ENCODE peak calls at places on chromosome 13, in six cellular contexts. K, I, R, W, M and T are unnamed samples.

GRCh38 chr13:110533771-110534670 is 27.5 kb downstream of the RAB20 start:
- DNase-seq in W (no peak), I (no peak), R (no peak), M (no peak), K (no peak), T (no peak)

GRCh38 chr13:24511019-24511823 is 1.4 kb downstream of the PARP4 start:
- DNase-seq in I (peak; percentile 15), R (peak; percentile 71), M (peak; percentile 86), W (peak; percentile 61), K (peak; percentile 91), T (peak; percentile 87)

GRCh38 chr13:40786568-40786996 is 2.8 kb upstream of the SLC25A15 start:
- DNase-seq in M (peak; percentile 71), K (peak; percentile 73), R (no peak), I (no peak), W (no peak), T (no peak)

GRCh38 chr13:87677334-87678234 is 6.4 kb downstream of the SLITRK5 start:
- DNase-seq in R (peak; percentile 10), W (no peak), K (peak; percentile 13), M (no peak), I (peak; percentile 71), T (no peak)

GRCh38 chr13:39847336-39847735 is 191.9 kb downstream of the COG6 start:
- DNase-seq in I (no peak), R (no peak), M (no peak), K (no peak), W (no peak), T (no peak)

GRCh38 chr13:42486711-42487198 is 87.2 kb upstream of the TNFSF11 start:
- DNase-seq in M (peak; percentile 93), I (no peak), K (no peak), R (no peak), W (peak; percentile 31), T (peak; percentile 55)

GRCh38 chr13:37485766-37486165 is 112.8 kb downstream of the POSTN start:
- DNase-seq in M (peak; percentile 64), R (no peak), I (no peak), K (no peak), W (no peak), T (no peak)

GRCh38 chr13:74562381-74562780 is 428.2 kb upstream of the KLF12 start:
- DNase-seq in M (peak; percentile 51), W (peak; percentile 13), K (no peak), R (no peak), I (no peak), T (peak; percentile 27)

GRCh38 chr13:62483774-62484173 is 1068.1 kb upstream of the PCDH20 start:
- DNase-seq in M (no peak), R (no peak), K (no peak), I (no peak), W (no peak), T (no peak)

GRCh38 chr13:50277127-50277526 is 261.9 kb downstream of the KCNRG start:
- DNase-seq in M (no peak), I (no peak), W (no peak), R (no peak), K (no peak), T (no peak)

GRCh38 chr13:45167611-45168554 is 33.0 kb downstream of the KCTD4 start:
- DNase-seq in M (peak; percentile 38), W (no peak), I (peak; percentile 86), K (no peak), R (no peak), T (no peak)

GRCh38 chr13:102187313-102187712 is 214.5 kb downstream of the FGF14 start:
- DNase-seq in W (no peak), R (no peak), M (no peak), I (no peak), K (no peak), T (no peak)

GRCh38 chr13:31101511-31102170 is 60.1 kb downstream of the HSPH1 start:
- DNase-seq in M (no peak), W (no peak), K (no peak), R (no peak), I (no peak), T (peak; percentile 5)

GRCh38 chr13:27952931-27953670 is 16.0 kb downstream of the CDX2 start:
- DNase-seq in R (peak; percentile 28), W (no peak), M (no peak), I (no peak), K (peak; percentile 33), T (no peak)

GRCh38 chr13:94309997-94310842 is 169.3 kb downstream of the DCT start:
- DNase-seq in R (no peak), W (peak; percentile 49), M (peak; percentile 94), I (no peak), K (no peak), T (peak; percentile 82)

GRCh38 chr13:93862259-93862658 is 617.2 kb downstream of the DCT start:
- DNase-seq in K (no peak), R (no peak), W (no peak), I (no peak), M (peak; percentile 49), T (peak; percentile 7)

GRCh38 chr13:68304287-68304893 is 1074.3 kb upstream of the PCDH9 start:
- DNase-seq in K (no peak), M (peak; percentile 8), I (no peak), R (peak; percentile 17), W (no peak), T (no peak)

GRCh38 chr13:105798541-105798940 is 736.9 kb downstream of the EFNB2 start:
- DNase-seq in R (no peak), M (no peak), I (no peak), W (no peak), K (no peak), T (no peak)

GRCh38 chr13:107665926-107666458 is 549.3 kb downstream of the LIG4 start:
- DNase-seq in W (no peak), I (no peak), R (no peak), M (peak; percentile 5), K (no peak), T (no peak)

GRCh38 chr13:81304121-81304659 is 963.3 kb upstream of the SPRY2 start:
- DNase-seq in W (no peak), K (no peak), I (no peak), M (no peak), R (no peak), T (no peak)

GRCh38 chr13:42102961-42103688 is 54.7 kb downstream of the DGKH start:
- DNase-seq in R (no peak), K (no peak), I (no peak), M (peak; percentile 75), W (no peak), T (no peak)

GRCh38 chr13:87274209-87274819 is 396.9 kb upstream of the SLITRK5 start:
- DNase-seq in R (peak; percentile 7), K (peak; percentile 53), I (peak; percentile 54), M (peak; percentile 42), W (no peak), T (no peak)

GRCh38 chr13:33676700-33677048 is 141.3 kb upstream of the RFC3 start:
- DNase-seq in W (peak; percentile 10), R (no peak), K (peak; percentile 12), I (peak; percentile 55), M (peak; percentile 48), T (peak; percentile 32)

GRCh38 chr13:95784161-95784880 is 107.4 kb downstream of the DNAJC3 start:
- DNase-seq in I (no peak), K (no peak), R (no peak), W (peak; percentile 48), M (peak; percentile 93), T (peak; percentile 65)

GRCh38 chr13:52001120-52001731 is 10.0 kb downstream of the ATP7B start:
- DNase-seq in K (no peak), I (no peak), M (peak; percentile 59), W (peak; percentile 8), R (peak; percentile 76), T (peak; percentile 36)
- TF ChIP-seq CTCF in K (peak; percentile 81), I (peak; percentile 26), M (peak; percentile 63), W (peak; percentile 57), R (peak; percentile 47), T (peak; percentile 80)

GRCh38 chr13:99585609-99586008 is 84.3 kb downstream of the TM9SF2 start:
- DNase-seq in I (no peak), M (no peak), W (no peak), K (no peak), R (no peak), T (no peak)

GRCh38 chr13:99575376-99575775 is 74.1 kb downstream of the TM9SF2 start:
- DNase-seq in I (no peak), R (no peak), M (no peak), K (no peak), W (no peak), T (no peak)

GRCh38 chr13:99577934-99578917 is 77.0 kb downstream of the TM9SF2 start:
- DNase-seq in K (no peak), R (no peak), W (no peak), M (peak; percentile 28), I (no peak), T (no peak)

GRCh38 chr13:99582511-99582910 is 81.2 kb downstream of the TM9SF2 start:
- DNase-seq in K (no peak), M (no peak), R (no peak), W (no peak), I (no peak), T (no peak)

DNA sequence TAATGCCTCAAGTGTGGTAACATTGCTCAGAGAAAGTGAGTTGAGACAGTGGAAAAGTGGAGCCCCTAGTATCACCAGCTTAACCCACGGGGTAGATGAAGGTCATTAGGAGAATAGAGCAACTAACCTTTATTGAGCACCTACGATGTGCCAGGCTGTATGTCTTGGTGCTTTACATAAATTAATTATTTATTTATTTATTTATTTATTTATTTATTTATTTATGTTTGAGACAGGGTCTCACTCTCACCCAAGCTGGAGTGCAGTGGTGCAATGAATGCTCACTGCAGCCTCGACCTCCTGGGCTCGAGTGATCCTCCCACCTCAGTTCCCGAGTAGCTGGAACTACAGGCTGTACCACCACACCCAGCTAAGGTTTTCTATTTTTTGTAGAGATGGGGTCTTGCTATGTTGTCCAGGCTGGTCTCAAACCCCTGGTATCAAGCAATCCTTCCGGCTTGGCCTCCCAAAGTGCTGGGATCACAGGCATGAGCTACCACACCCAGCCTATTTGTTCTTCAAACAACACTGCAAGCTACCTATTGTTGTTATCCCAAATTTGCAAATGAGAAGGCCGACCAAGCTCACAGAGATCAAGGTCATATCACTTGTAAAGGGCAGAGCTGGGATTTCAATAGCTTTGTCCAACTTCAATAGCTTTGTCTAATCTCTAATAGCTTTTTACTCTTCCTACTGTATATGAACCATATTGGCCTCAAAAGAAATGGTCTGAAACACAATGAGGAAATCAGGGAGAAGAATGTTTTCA is 79.4 kb downstream of the TM9SF2 start:
- DNase-seq in I (no peak), K (no peak), W (no peak), R (no peak), M (no peak), T (no peak)
- TF ChIP-seq CTCF in I (no peak), K (no peak), W (no peak), R (no peak), M (no peak), T (no peak)

GRCh38 chr13:38670627-38671026 is 16.2 kb upstream of the FREM2 start:
- DNase-seq in I (peak; percentile 35), M (peak; percentile 29), W (no peak), K (no peak), R (no peak), T (no peak)
- TF ChIP-seq CTCF in I (no peak), M (peak; percentile 6), W (no peak), K (no peak), R (no peak), T (no peak)

DNA sequence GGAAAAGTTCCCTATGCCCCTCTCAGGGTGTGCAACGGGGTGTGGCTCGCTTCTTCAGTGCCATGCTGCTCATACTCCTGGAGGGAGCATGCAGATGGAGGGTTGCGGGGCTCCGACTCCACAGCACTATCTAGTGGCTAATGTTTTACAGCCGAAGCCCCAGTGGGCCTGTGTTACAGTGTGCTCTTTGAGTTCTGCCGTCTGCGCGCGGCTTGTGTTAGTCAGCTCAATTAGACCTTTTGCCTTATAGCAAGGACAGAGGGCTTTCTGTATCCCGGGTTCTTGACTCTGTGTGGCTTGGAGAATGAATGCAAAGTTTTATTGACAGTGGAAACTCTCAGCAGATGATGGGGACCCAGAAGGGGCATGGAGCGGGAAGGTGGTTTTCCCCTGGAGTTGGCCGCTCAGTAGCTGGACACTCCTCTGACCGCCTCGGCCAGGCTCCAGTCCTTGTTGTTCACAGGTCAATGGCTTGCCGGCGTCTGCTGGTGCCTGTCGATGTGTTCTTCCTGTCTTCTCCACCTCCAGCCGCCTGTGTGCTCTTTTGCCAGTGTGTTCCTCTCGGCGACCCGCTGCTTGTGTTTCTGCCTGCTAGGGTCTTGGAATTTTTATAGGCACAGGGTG is 383.4 kb downstream of the LMO7 start:
- DNase-seq in M (peak; percentile 17), W (no peak), I (no peak), K (no peak), R (peak; percentile 4), T (peak; percentile 22)
- TF ChIP-seq CTCF in M (peak; percentile 21), W (peak; percentile 7), I (no peak), K (no peak), R (peak; percentile 7), T (peak; percentile 65)